ENCODE peak calls at places on chromosomes 3 and 15, in nine cellular contexts. K is globus pallidus; S is left lung; M is left colon; U is GM12891; T is progenitor cell of endocrine pancreas; J is activated CD4-positive, CD25-positive, alpha-beta regulatory T cell; L is substantia nigra; V is RWPE1. D is an unnamed sample.
A peak's percentile ranks its signal among the peaks of the same experiment; 100 is the strongest.

GRCh38 chr3:51382947-51383578 is 2.0 kb upstream of the MANF start:
- DNase-seq in K (no peak), S (no peak), M (no peak), U (no peak), T (no peak), J (no peak), L (no peak), V (no peak), D (no peak)

GRCh38 chr15:55758580-55758986 is 15.6 kb upstream of the PRTG start:
- DNase-seq in K (no peak), S (no peak), M (no peak), U (no peak), T (no peak), J (no peak), L (no peak), V (no peak), D (no peak)

GRCh38 chr3:177658354-177658753 is 461.1 kb upstream of the TBL1XR1 start:
- DNase-seq in K (no peak), S (no peak), M (no peak), U (no peak), T (no peak), J (no peak), L (no peak), V (no peak), D (no peak)

GRCh38 chr3:52087728-52088127 is 31.4 kb upstream of the DUSP7 start:
- DNase-seq in K (no peak), S (peak; percentile 27), M (no peak), U (no peak), T (no peak), J (no peak), L (no peak), V (no peak), D (no peak)

GRCh38 chr3:155908086-155908485 is 37.6 kb downstream of the GMPS start:
- DNase-seq in K (no peak), S (no peak), M (no peak), U (no peak), T (no peak), J (no peak), L (no peak), V (no peak), D (no peak)

GRCh38 chr15:39118510-39118909 is 462.4 kb upstream of the THBS1 start:
- DNase-seq in K (no peak), S (no peak), M (no peak), U (no peak), T (no peak), J (no peak), L (no peak), V (peak; percentile 56), D (no peak)

GRCh38 chr3:156211583-156211982 is 91.2 kb downstream of the KCNAB1 start:
- DNase-seq in K (no peak), S (no peak), M (no peak), U (no peak), T (no peak), J (no peak), L (no peak), V (peak; percentile 38), D (no peak)

GRCh38 chr3:73608805-73609641 is 15.7 kb downstream of the PDZRN3 start:
- DNase-seq in K (no peak), S (no peak), M (no peak), U (no peak), T (no peak), J (no peak), L (no peak), V (no peak), D (no peak)

GRCh38 chr3:171954644-171955365 is 84.6 kb upstream of the FNDC3B start:
- DNase-seq in K (no peak), S (no peak), M (no peak), U (no peak), T (no peak), J (no peak), L (no peak), V (no peak), D (no peak)

GRCh38 chr3:186241910-186242821 is 119.9 kb downstream of the DGKG start:
- DNase-seq in K (peak; percentile 78), S (peak; percentile 78), M (peak; percentile 74), U (peak; percentile 57), T (no peak), J (no peak), L (peak; percentile 69), V (peak; percentile 22), D (peak; percentile 54)

GRCh38 chr3:24060055-24060454 is 115.0 kb downstream of the NR1D2 start:
- DNase-seq in K (no peak), S (peak; percentile 76), M (no peak), U (no peak), T (no peak), J (no peak), L (no peak), V (peak; percentile 37), D (no peak)

GRCh38 chr3:185153861-185154629 is 1.2 kb upstream of the C3orf70 start:
- DNase-seq in K (no peak), S (no peak), M (no peak), U (no peak), T (no peak), J (no peak), L (peak; percentile 41), V (no peak), D (peak; percentile 91)

GRCh38 chr15:45794304-45794703 is 159.5 kb downstream of the SQOR start:
- DNase-seq in K (no peak), S (no peak), M (no peak), U (no peak), T (no peak), J (no peak), L (no peak), V (no peak), D (no peak)

GRCh38 chr3:14658978-14659377 is 7.4 kb downstream of the CCDC174 start:
- DNase-seq in K (no peak), S (no peak), M (no peak), U (no peak), T (no peak), J (no peak), L (no peak), V (no peak), D (no peak)

GRCh38 chr3:126319701-126320295 is 37.4 kb downstream of the KLF15 start:
- DNase-seq in K (no peak), S (no peak), M (no peak), U (no peak), T (no peak), J (no peak), L (no peak), V (no peak), D (no peak)